ENCODE peak calls at places on chromosomes 4 and X, in six cellular contexts. G is stimulated activated naive CD8-positive, alpha-beta T cell treated with anti-CD3 and anti-CD28 coated beads, Interleukin-15, amount 100 ng/mL, for 72 hours; C is activated naive CD4-positive, alpha-beta T cell; H is posterior cingulate gyrus; I is astrocyte; N is ovary. U is an unnamed sample.

GRCh38 chr4:150207871-150208270 is 129.6 kb downstream of the DCLK2 start:
- DNase-seq in H (no peak), I (no peak), C (no peak), N (no peak), G (no peak), U (peak)

GRCh38 chr4:140653718-140654515 is 85.2 kb upstream of the UCP1 start:
- DNase-seq in G (no peak), N (peak), C (no peak), I (peak), H (no peak), U (peak)

GRCh38 chrX:151174581-151175282 is 1.7 kb upstream of the GPR50 start:
- DNase-seq in N (no peak), G (no peak), I (no peak), C (no peak), H (no peak), U (no peak)

GRCh38 chr4:126956192-126956897 is 676.4 kb upstream of the INTU start:
- DNase-seq in N (no peak), G (no peak), C (no peak), I (no peak), H (no peak), U (no peak)

GRCh38 chr4:16573181-16573580 is 325.3 kb downstream of the LDB2 start:
- DNase-seq in N (no peak), I (peak), H (no peak), C (no peak), G (no peak), U (no peak)

GRCh38 chr4:178241601-178242118 is 799.4 kb upstream of the AGA start:
- DNase-seq in I (no peak), N (no peak), C (no peak), G (no peak), H (no peak), U (no peak)

GRCh38 chr4:26176621-26177121 is 144.1 kb upstream of the RBPJ start:
- DNase-seq in N (no peak), I (peak), G (no peak), H (no peak), C (no peak), U (peak)

GRCh38 chrX:9955506-9955905 is 11.7 kb upstream of the CLDN34 start:
- DNase-seq in C (no peak), I (peak), H (no peak), N (no peak), G (no peak), U (peak)

GRCh38 chrX:153865685-153866084 is 20.3 kb downstream of the L1CAM start:
- DNase-seq in C (no peak), G (no peak), N (no peak), I (no peak), H (no peak), U (no peak)

GRCh38 chr4:66852843-66853242 is 692.5 kb downstream of the CENPC start:
- DNase-seq in I (no peak), C (no peak), N (no peak), H (no peak), G (no peak), U (peak)

GRCh38 chr4:163587867-163588266 is 93.4 kb downstream of the TMA16 start:
- DNase-seq in G (no peak), C (no peak), H (no peak), N (no peak), I (no peak), U (no peak)

GRCh38 chr4:82741188-82741587 is 57.4 kb downstream of the SCD5 start:
- DNase-seq in G (no peak), I (no peak), C (no peak), H (no peak), N (no peak), U (no peak)